ENCODE peak calls at places on chromosome 7, in five cellular contexts. J, T, V, W and N are unnamed samples.
A peak's percentile ranks its signal among the peaks of the same experiment; 100 is the strongest.

GRCh38 chr7:16891338-16891737 is 9.6 kb upstream of the AGR3 start:
- DNase-seq in J (peak; percentile 19), T (peak; percentile 72), V (peak; percentile 17), W (peak; percentile 8), N (peak; percentile 74)

GRCh38 chr7:33921216-33921938 is 16.0 kb downstream of the BMPER start:
- DNase-seq in V (peak; percentile 31), W (no peak), J (no peak), T (peak; percentile 79), N (no peak)

GRCh38 chr7:92631067-92631829 is 41.1 kb upstream of the FAM133B start:
- DNase-seq in V (no peak), J (peak; percentile 87), T (no peak), W (no peak), N (no peak)

GRCh38 chr7:143381427-143382125 is 431 bp downstream of the ZYX start:
- DNase-seq in J (peak; percentile 41), T (peak; percentile 79), V (peak; percentile 80), W (no peak), N (peak; percentile 85)

GRCh38 chr7:119969054-119969453 is 303.9 kb upstream of the KCND2 start:
- DNase-seq in J (no peak), W (no peak), T (no peak), V (no peak), N (no peak)

GRCh38 chr7:139588632-139589031 is 65.1 kb downstream of the CLEC2L start:
- DNase-seq in V (no peak), T (peak; percentile 83), J (no peak), W (no peak), N (peak; percentile 32)

GRCh38 chr7:90210475-90210874 is 1.1 kb upstream of the STEAP2 start:
- DNase-seq in V (no peak), W (no peak), J (no peak), T (no peak), N (no peak)

GRCh38 chr7:107742678-107743566 is 1.0 kb upstream of the CBLL1 start:
- DNase-seq in W (peak; percentile 46), V (peak; percentile 50), T (no peak), J (no peak), N (no peak)

GRCh38 chr7:134482858-134483257 is 24.0 kb upstream of the AKR1B1 start:
- DNase-seq in J (no peak), V (no peak), T (no peak), W (no peak), N (no peak)

GRCh38 chr7:112266595-112267270 is 60.2 kb downstream of the ZNF277 start:
- DNase-seq in W (no peak), J (no peak), V (no peak), T (peak; percentile 40), N (peak; percentile 63)

GRCh38 chr7:20647908-20648776 is 32.7 kb downstream of the ABCB5 start:
- DNase-seq in V (no peak), J (peak; percentile 16), W (no peak), T (no peak), N (peak; percentile 64)

GRCh38 chr7:81190997-81191747 is 272.3 kb upstream of the SEMA3C start:
- DNase-seq in T (peak; percentile 56), J (no peak), W (no peak), V (no peak), N (peak; percentile 69)

GRCh38 chr7:112399501-112399900 is 50.8 kb upstream of the IFRD1 start:
- DNase-seq in W (no peak), J (no peak), T (peak; percentile 53), V (no peak), N (no peak)

GRCh38 chr7:101990811-101991418 is 173.5 kb downstream of the CUX1 start:
- DNase-seq in T (no peak), W (peak; percentile 77), V (no peak), J (peak; percentile 35), N (no peak)
- TF ChIP-seq CTCF in T (no peak), W (no peak), V (no peak), J (no peak), N (no peak)

GRCh38 chr7:6413637-6414036 is 34.1 kb downstream of the DAGLB start:
- DNase-seq in W (no peak), J (no peak), T (no peak), V (no peak), N (no peak)

GRCh38 chr7:6417408-6417807 is 30.3 kb downstream of the DAGLB start:
- DNase-seq in T (no peak), V (no peak), W (no peak), J (no peak), N (no peak)

GRCh38 chr7:6419310-6419773 is 28.4 kb downstream of the DAGLB start:
- DNase-seq in V (no peak), W (no peak), T (no peak), J (no peak), N (no peak)

GRCh38 chr7:6420680-6421079 is 27.1 kb downstream of the DAGLB start:
- DNase-seq in J (no peak), W (no peak), T (no peak), V (no peak), N (no peak)

DNA sequence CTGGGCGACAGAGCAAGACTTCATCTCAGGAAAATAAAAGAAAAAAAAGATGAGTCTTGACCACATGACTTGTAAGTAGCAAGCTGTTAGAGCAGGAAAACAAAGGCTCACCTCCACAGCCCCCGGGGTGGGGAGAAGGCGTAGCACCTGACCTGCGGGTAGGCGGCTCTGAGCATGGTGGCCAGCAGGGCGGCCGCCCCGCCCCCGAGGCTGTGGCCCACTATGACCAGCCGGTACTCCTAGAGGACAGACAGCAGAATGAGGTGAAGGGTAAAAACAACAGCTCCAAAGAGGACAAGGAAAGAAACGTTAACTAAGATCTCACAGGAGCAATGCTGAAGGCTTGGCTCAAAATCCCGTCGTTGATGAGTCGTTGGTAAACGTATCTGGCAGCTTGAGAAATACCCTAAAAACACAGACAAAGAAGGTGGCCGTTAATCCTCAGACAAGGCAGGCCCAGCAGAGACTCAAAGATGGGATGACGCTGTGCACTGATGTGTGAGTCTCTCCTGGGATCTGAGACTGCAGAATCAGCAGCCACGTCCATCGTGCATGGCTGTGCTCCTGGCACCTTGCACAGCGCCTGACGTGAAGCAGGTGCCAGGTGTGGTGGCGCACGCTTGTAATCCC is 31.1 kb downstream of the DAGLB start:
- DNase-seq in J (no peak), T (peak; percentile 50), V (no peak), W (no peak), N (peak; percentile 30)
- TF ChIP-seq CTCF in J (no peak), T (no peak), V (no peak), W (no peak), N (no peak)

DNA sequence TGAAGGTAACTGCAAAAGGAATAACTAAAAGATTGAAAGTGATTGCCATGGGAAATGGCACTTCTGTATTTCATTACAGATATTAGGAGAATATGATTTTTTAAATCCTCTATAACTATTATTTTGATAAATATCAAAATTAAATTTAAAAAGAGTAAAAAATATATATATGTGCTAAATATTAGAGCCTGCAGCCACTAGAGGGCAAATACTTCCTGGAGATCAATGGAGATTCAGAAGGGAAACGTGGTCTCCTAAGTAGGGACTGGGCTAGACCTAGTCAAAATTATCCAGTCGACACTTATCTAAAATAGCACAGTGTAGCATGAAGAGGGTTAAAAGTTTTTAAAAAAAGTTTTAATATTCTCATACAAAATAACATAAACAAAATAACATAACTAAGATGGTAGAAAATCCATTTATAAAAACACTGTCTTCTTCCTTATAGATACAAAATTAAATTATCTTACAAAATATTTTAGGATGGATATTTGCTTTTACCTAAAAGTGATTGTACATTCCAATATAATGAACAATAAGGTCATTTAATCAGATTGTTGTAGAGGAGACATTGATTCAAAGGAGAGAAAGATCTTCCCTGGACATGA is 434.3 kb downstream of the MDFIC start:
- DNase-seq in T (peak; percentile 44), J (no peak), V (no peak), W (no peak), N (peak; percentile 8)
- TF ChIP-seq CTCF in T (peak; percentile 48), J (peak; percentile 55), V (peak; percentile 27), W (peak; percentile 29), N (peak; percentile 45)

GRCh38 chr7:67413670-67414069 is 417.0 kb downstream of the TYW1 start:
- DNase-seq in J (no peak), W (no peak), T (no peak), V (no peak), N (no peak)

GRCh38 chr7:67414858-67415257 is 418.2 kb downstream of the TYW1 start:
- DNase-seq in W (no peak), T (no peak), J (no peak), V (no peak), N (no peak)
- TF ChIP-seq CTCF in W (no peak), T (no peak), J (no peak), V (no peak), N (no peak)

GRCh38 chr7:151875862-151876111 is 1.1 kb downstream of the PRKAG2 start:
- DNase-seq in V (peak; percentile 83), W (peak; percentile 37), J (no peak), T (no peak), N (peak; percentile 68)

GRCh38 chr7:151876899-151877777 is at the start of gene PRKAG2:
- DNase-seq in J (peak; percentile 85), V (peak; percentile 64), W (peak; percentile 67), T (no peak), N (peak; percentile 75)

GRCh38 chr7:151873402-151873965 is 3.4 kb downstream of the PRKAG2 start:
- DNase-seq in V (peak; percentile 61), J (no peak), T (no peak), W (no peak), N (no peak)

GRCh38 chr7:151877911-151878835 is 1.3 kb upstream of the PRKAG2 start:
- DNase-seq in V (no peak), W (no peak), J (peak; percentile 15), T (no peak), N (no peak)

GRCh38 chr7:151876112-151876898 is 610 bp downstream of the PRKAG2 start:
- DNase-seq in W (peak; percentile 45), T (no peak), J (peak; percentile 73), V (peak; percentile 53), N (peak; percentile 42)
- TF ChIP-seq CTCF in W (no peak), T (no peak), J (no peak), V (no peak), N (no peak)

DNA sequence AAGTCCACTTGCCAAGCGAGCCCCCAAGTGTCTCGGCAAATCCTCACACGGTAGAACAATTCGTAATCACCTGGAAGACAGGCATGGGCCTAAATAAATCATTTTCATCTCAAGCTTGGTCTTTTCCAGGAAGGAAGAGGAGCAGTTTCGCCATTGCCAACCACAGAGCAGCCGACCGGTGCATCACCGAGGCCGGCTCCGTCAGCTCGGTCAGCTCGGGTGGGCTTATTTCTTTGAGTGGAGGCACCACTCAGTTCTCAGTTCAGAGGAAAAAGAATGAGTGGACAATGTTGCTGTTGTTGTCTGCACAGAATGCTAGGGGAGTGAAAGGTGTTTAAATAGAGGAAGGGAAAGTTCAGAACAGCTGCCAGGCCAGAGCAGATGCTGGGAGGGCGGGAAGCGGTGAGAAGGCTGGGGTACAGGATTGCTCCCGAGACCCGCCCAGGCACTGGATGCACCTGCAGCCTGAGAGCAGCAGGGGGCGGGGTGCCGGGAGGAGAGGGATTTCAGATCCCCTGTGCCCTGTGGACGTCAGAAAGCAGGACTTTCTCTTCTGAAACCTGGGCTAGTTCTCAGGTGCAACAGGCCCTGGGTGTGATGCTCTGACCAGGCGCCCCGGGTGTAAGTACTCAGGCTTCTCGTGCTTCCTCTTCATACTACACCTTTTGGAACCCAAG is 17.7 kb upstream of the IGFBP3 start:
- DNase-seq in J (no peak), T (no peak), W (no peak), V (no peak), N (no peak)
- TF ChIP-seq CTCF in J (no peak), T (peak; percentile 2), W (no peak), V (peak; percentile 3), N (no peak)